ENCODE peak calls at places on chromosomes 1 and 21, in seven cellular contexts. One of them, this sample, is unnamed.

GRCh38 chr1:173205146-173206051 is 1.7 kb downstream of the TNFSF4 start:
- DNase-seq in adrenal gland: peak; percentile 69
- DNase-seq in IMR-90: peak; percentile 78
- DNase-seq in H7: no peak
- DNase-seq in ovary: peak; percentile 53
- DNase-seq in endothelial cell of umbilical vein: peak; percentile 47
- DNase-seq in sigmoid colon: peak; percentile 79
- DNase-seq in this sample: peak; percentile 55

GRCh38 chr1:36553591-36554417 is 71.1 kb upstream of the CSF3R start:
- DNase-seq in adrenal gland: peak; percentile 38
- DNase-seq in endothelial cell of umbilical vein: peak; percentile 39
- DNase-seq in IMR-90: peak; percentile 25
- DNase-seq in sigmoid colon: peak; percentile 57
- DNase-seq in H7: peak; percentile 87
- DNase-seq in ovary: peak; percentile 30
- DNase-seq in this sample: peak; percentile 41

GRCh38 chr1:59486595-59486994 is 189.7 kb downstream of the FGGY start:
- DNase-seq in sigmoid colon: no peak
- DNase-seq in IMR-90: peak; percentile 16
- DNase-seq in endothelial cell of umbilical vein: no peak
- DNase-seq in adrenal gland: peak; percentile 50
- DNase-seq in ovary: no peak
- DNase-seq in H7: no peak
- DNase-seq in this sample: no peak

GRCh38 chr1:160004001-160004400 is 27.8 kb downstream of the PIGM start:
- DNase-seq in endothelial cell of umbilical vein: no peak
- DNase-seq in H7: no peak
- DNase-seq in adrenal gland: no peak
- DNase-seq in IMR-90: no peak
- DNase-seq in sigmoid colon: no peak
- DNase-seq in ovary: no peak
- DNase-seq in this sample: peak; percentile 57

GRCh38 chr1:169466259-169467230 is 19.2 kb downstream of the SLC19A2 start:
- DNase-seq in H7: peak; percentile 23
- DNase-seq in endothelial cell of umbilical vein: peak; percentile 59
- DNase-seq in ovary: no peak
- DNase-seq in IMR-90: peak; percentile 52
- DNase-seq in sigmoid colon: no peak
- DNase-seq in adrenal gland: no peak
- DNase-seq in this sample: peak; percentile 23

GRCh38 chr1:63721531-63722189 is 52.2 kb upstream of the ROR1 start:
- DNase-seq in IMR-90: peak; percentile 66
- DNase-seq in endothelial cell of umbilical vein: no peak
- DNase-seq in sigmoid colon: no peak
- DNase-seq in adrenal gland: no peak
- DNase-seq in H7: no peak
- DNase-seq in ovary: no peak
- DNase-seq in this sample: peak; percentile 18

GRCh38 chr1:53740621-53741105 is 1.7 kb upstream of the GLIS1 start:
- DNase-seq in IMR-90: peak; percentile 87
- DNase-seq in H7: peak; percentile 15
- DNase-seq in adrenal gland: no peak
- DNase-seq in sigmoid colon: no peak
- DNase-seq in ovary: no peak
- DNase-seq in endothelial cell of umbilical vein: no peak
- DNase-seq in this sample: no peak

GRCh38 chr1:2583331-2583791 is 3.2 kb upstream of the PRXL2B start:
- DNase-seq in IMR-90: no peak
- DNase-seq in H7: no peak
- DNase-seq in endothelial cell of umbilical vein: no peak
- DNase-seq in ovary: no peak
- DNase-seq in adrenal gland: no peak
- DNase-seq in sigmoid colon: no peak
- DNase-seq in this sample: no peak

GRCh38 chr1:14937288-14937949 is 216.1 kb upstream of the TMEM51 start:
- DNase-seq in ovary: no peak
- DNase-seq in endothelial cell of umbilical vein: no peak
- DNase-seq in sigmoid colon: no peak
- DNase-seq in adrenal gland: no peak
- DNase-seq in H7: no peak
- DNase-seq in IMR-90: no peak
- DNase-seq in this sample: no peak

GRCh38 chr1:87334351-87335174 is 5.9 kb downstream of the LMO4 start:
- DNase-seq in sigmoid colon: peak; percentile 67
- DNase-seq in endothelial cell of umbilical vein: peak; percentile 39
- DNase-seq in adrenal gland: no peak
- DNase-seq in IMR-90: peak; percentile 36
- DNase-seq in H7: peak; percentile 84
- DNase-seq in ovary: no peak
- DNase-seq in this sample: peak; percentile 24

GRCh38 chr1:174659823-174660222 is 212.1 kb downstream of the GPR52 start:
- DNase-seq in endothelial cell of umbilical vein: peak; percentile 47
- DNase-seq in IMR-90: peak; percentile 61
- DNase-seq in sigmoid colon: no peak
- DNase-seq in H7: no peak
- DNase-seq in ovary: no peak
- DNase-seq in adrenal gland: no peak
- DNase-seq in this sample: peak; percentile 98

DNA sequence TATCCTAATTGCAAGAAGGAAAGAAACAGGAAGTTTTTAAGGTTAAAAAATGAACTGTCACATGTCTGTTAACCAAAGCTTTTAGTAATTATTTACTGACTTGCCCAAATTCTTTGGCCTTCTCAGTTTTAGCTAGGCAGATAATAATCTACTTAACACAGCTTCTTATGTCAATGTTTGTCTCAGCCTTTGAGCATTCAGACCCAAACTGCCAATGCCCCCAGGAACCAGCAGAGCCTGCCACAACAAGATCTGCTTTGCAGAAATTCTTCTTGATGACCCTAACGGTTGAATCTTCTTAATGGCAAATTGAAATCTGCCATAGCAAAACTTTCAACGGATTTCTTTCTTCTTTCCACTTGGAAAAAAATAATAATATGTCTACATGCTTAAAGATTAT is 792.4 kb upstream of the ADGRL2 start:
- DNase-seq in ovary: no peak
- DNase-seq in sigmoid colon: no peak
- DNase-seq in endothelial cell of umbilical vein: no peak
- DNase-seq in adrenal gland: no peak
- DNase-seq in H7: no peak
- DNase-seq in IMR-90: no peak
- DNase-seq in this sample: no peak
- H3K4me3 ChIP-seq in ovary: no peak overlapping the region
- H3K4me3 ChIP-seq in sigmoid colon: no peak overlapping the region
- H3K4me3 ChIP-seq in endothelial cell of umbilical vein: no peak overlapping the region
- H3K4me3 ChIP-seq in adrenal gland: no peak overlapping the region
- H3K4me3 ChIP-seq in H7: no peak overlapping the region
- H3K4me3 ChIP-seq in IMR-90: no peak overlapping the region
- H3K4me3 ChIP-seq in this sample: no peak overlapping the region

GRCh38 chr1:7467476-7468175 is 303.5 kb upstream of the VAMP3 start:
- DNase-seq in sigmoid colon: no peak
- DNase-seq in ovary: no peak
- DNase-seq in endothelial cell of umbilical vein: no peak
- DNase-seq in IMR-90: no peak
- DNase-seq in H7: no peak
- DNase-seq in adrenal gland: no peak
- DNase-seq in this sample: no peak
- H3K4me3 ChIP-seq in sigmoid colon: no peak overlapping the region
- H3K4me3 ChIP-seq in ovary: no peak overlapping the region
- H3K4me3 ChIP-seq in endothelial cell of umbilical vein: no peak overlapping the region
- H3K4me3 ChIP-seq in IMR-90: no peak overlapping the region
- H3K4me3 ChIP-seq in H7: no peak overlapping the region
- H3K4me3 ChIP-seq in adrenal gland: no peak overlapping the region
- H3K4me3 ChIP-seq in this sample: no peak overlapping the region

DNA sequence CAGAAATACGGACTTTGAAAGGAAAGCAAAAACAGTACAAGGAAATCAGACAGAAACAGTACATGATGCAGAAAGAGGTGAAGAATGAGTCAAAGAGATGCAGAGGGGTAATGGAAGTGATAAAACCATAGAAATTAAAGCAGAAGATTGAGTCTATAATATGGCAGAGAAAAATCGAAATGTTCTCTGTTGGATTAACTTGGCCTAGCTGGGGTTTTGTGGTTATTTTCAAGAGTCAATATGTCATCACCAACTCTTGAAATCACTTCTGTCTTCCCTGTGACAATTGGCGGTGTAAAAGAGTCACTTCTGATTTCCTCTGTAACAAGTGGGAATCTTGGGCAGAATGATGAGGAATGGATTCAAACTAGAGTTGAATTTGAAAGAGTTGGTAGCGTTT is 7.4 kb downstream of the YTHDF2 start:
- DNase-seq in IMR-90: no peak
- DNase-seq in H7: no peak
- DNase-seq in adrenal gland: no peak
- DNase-seq in ovary: no peak
- DNase-seq in sigmoid colon: no peak
- DNase-seq in endothelial cell of umbilical vein: no peak
- DNase-seq in this sample: no peak
- H3K4me3 ChIP-seq in IMR-90: no peak overlapping the region
- H3K4me3 ChIP-seq in H7: no peak overlapping the region
- H3K4me3 ChIP-seq in adrenal gland: no peak overlapping the region
- H3K4me3 ChIP-seq in ovary: no peak overlapping the region
- H3K4me3 ChIP-seq in sigmoid colon: no peak overlapping the region
- H3K4me3 ChIP-seq in endothelial cell of umbilical vein: no peak overlapping the region
- H3K4me3 ChIP-seq in this sample: no peak overlapping the region

GRCh38 chr1:186617860-186618780 is 62.1 kb downstream of the PTGS2 start:
- DNase-seq in ovary: no peak
- DNase-seq in H7: no peak
- DNase-seq in sigmoid colon: peak; percentile 70
- DNase-seq in IMR-90: no peak
- DNase-seq in endothelial cell of umbilical vein: no peak
- DNase-seq in adrenal gland: peak; percentile 32
- DNase-seq in this sample: peak; percentile 79
- H3K4me3 ChIP-seq in ovary: no peak overlapping the region
- H3K4me3 ChIP-seq in H7: no peak overlapping the region
- H3K4me3 ChIP-seq in sigmoid colon: peak overlapping the region; percentile 3
- H3K4me3 ChIP-seq in IMR-90: no peak overlapping the region
- H3K4me3 ChIP-seq in endothelial cell of umbilical vein: no peak overlapping the region
- H3K4me3 ChIP-seq in adrenal gland: no peak overlapping the region
- H3K4me3 ChIP-seq in this sample: peak overlapping the region; percentile 2

GRCh38 chr1:206986885-206987284 is 16.6 kb upstream of the FCAMR start:
- DNase-seq in H7: no peak
- DNase-seq in adrenal gland: no peak
- DNase-seq in endothelial cell of umbilical vein: no peak
- DNase-seq in sigmoid colon: no peak
- DNase-seq in IMR-90: no peak
- DNase-seq in ovary: no peak
- DNase-seq in this sample: no peak

GRCh38 chr1:206987873-206988272 is 17.6 kb upstream of the FCAMR start:
- DNase-seq in sigmoid colon: no peak
- DNase-seq in H7: no peak
- DNase-seq in adrenal gland: no peak
- DNase-seq in endothelial cell of umbilical vein: no peak
- DNase-seq in IMR-90: no peak
- DNase-seq in ovary: no peak
- DNase-seq in this sample: no peak

GRCh38 chr1:206986402-206986801 is 16.1 kb upstream of the FCAMR start:
- DNase-seq in endothelial cell of umbilical vein: no peak
- DNase-seq in adrenal gland: no peak
- DNase-seq in H7: no peak
- DNase-seq in sigmoid colon: no peak
- DNase-seq in ovary: no peak
- DNase-seq in IMR-90: no peak
- DNase-seq in this sample: no peak

GRCh38 chr1:206982216-206982615 is 12.0 kb upstream of the FCAMR start:
- DNase-seq in endothelial cell of umbilical vein: peak; percentile 27
- DNase-seq in H7: peak; percentile 46
- DNase-seq in ovary: no peak
- DNase-seq in IMR-90: peak; percentile 22
- DNase-seq in adrenal gland: peak; percentile 51
- DNase-seq in sigmoid colon: no peak
- DNase-seq in this sample: peak; percentile 33

DNA sequence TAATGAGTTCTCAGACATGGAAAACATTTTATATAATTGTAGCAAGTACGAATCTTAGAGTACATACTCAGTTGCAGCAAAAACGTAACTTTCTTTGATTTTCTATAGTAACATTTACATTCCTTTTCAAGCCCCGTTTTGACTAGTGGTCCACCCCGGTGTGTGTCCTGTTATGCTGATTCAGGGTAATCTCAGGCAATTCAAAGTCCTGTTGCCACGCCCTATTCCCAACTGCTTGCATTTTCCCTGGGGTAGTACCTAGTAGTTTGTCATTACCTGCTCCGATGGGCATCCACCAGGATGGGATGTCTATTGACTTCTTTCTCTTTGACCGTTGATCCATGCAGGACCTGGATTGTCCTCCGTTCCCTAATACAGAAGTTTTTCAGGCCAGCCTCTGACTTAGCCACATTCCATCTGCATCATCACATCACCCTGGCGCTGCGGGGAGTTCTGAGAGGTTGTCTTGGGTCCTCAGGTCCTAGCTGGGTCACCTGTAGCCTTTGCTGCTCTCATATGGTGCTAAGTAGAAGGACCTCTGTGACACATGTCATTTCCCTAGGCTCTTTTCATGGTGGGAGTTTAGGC is 15.0 kb upstream of the FCAMR start:
- DNase-seq in IMR-90: no peak
- DNase-seq in sigmoid colon: no peak
- DNase-seq in adrenal gland: no peak
- DNase-seq in ovary: no peak
- DNase-seq in endothelial cell of umbilical vein: no peak
- DNase-seq in H7: peak; percentile 20
- DNase-seq in this sample: no peak
- H3K4me3 ChIP-seq in IMR-90: no peak overlapping the region
- H3K4me3 ChIP-seq in sigmoid colon: no peak overlapping the region
- H3K4me3 ChIP-seq in adrenal gland: no peak overlapping the region
- H3K4me3 ChIP-seq in ovary: no peak overlapping the region
- H3K4me3 ChIP-seq in endothelial cell of umbilical vein: no peak overlapping the region
- H3K4me3 ChIP-seq in H7: no peak overlapping the region
- H3K4me3 ChIP-seq in this sample: no peak overlapping the region

GRCh38 chr21:38810826-38811164 is 5.1 kb downstream of the ETS2 start:
- DNase-seq in H7: no peak
- DNase-seq in sigmoid colon: no peak
- DNase-seq in IMR-90: no peak
- DNase-seq in ovary: no peak
- DNase-seq in endothelial cell of umbilical vein: no peak
- DNase-seq in adrenal gland: no peak
- DNase-seq in this sample: no peak
- H3K4me3 ChIP-seq in H7: no peak overlapping the region
- H3K4me3 ChIP-seq in sigmoid colon: no peak overlapping the region
- H3K4me3 ChIP-seq in IMR-90: no peak overlapping the region
- H3K4me3 ChIP-seq in ovary: no peak overlapping the region
- H3K4me3 ChIP-seq in endothelial cell of umbilical vein: peak overlapping the region; percentile 23
- H3K4me3 ChIP-seq in adrenal gland: no peak overlapping the region
- H3K4me3 ChIP-seq in this sample: no peak overlapping the region